ENCODE peak calls at places on chromosomes 13 and 19, in six cellular contexts. I is adrenal gland; L is astrocyte of the spinal cord; D is CD8-positive, alpha-beta T cell; T is fibroblast of mammary gland; S is body of pancreas. Z is an unnamed sample.
A peak's percentile ranks its signal among the peaks of the same experiment; 100 is the strongest.

GRCh38 chr19:16200776-16201391 is 3.2 kb downstream of the AP1M1 start:
- DNase-seq in L (no peak), D (no peak), S (no peak), T (no peak), I (no peak), Z (no peak)

GRCh38 chr13:35598790-35599369 is 122.4 kb upstream of the MAB21L1 start:
- DNase-seq in D (no peak), S (no peak), T (no peak), I (no peak), L (no peak), Z (no peak)

GRCh38 chr19:11767633-11768133 is 883 bp downstream of the ZNF441 start:
- DNase-seq in D (peak; percentile 6), S (peak; percentile 74), I (peak; percentile 40), L (no peak), T (peak; percentile 33), Z (peak; percentile 55)

GRCh38 chr13:34863360-34864135 is 78.5 kb upstream of the NBEA start:
- DNase-seq in D (no peak), S (no peak), L (peak; percentile 69), I (no peak), T (peak; percentile 90), Z (no peak)

GRCh38 chr13:38024431-38024830 is 154.9 kb upstream of the TRPC4 start:
- DNase-seq in I (no peak), T (no peak), D (no peak), S (no peak), L (peak; percentile 52), Z (no peak)

GRCh38 chr13:59318320-59318930 is 845.3 kb downstream of the DIAPH3 start:
- DNase-seq in S (peak; percentile 88), L (peak; percentile 74), T (peak; percentile 45), I (peak; percentile 70), D (peak; percentile 44), Z (no peak)

GRCh38 chr13:97568850-97569249 is 134.9 kb downstream of the RAP2A start:
- DNase-seq in I (peak; percentile 22), L (no peak), T (no peak), S (peak; percentile 53), D (no peak), Z (no peak)

GRCh38 chr19:45814851-45815481 is at the start of gene RSPH6A:
- DNase-seq in T (no peak), I (no peak), L (no peak), S (no peak), D (no peak), Z (no peak)

GRCh38 chr13:82176761-82177160 is 1705.5 kb downstream of the SLITRK1 start:
- DNase-seq in I (no peak), L (no peak), S (no peak), T (no peak), D (no peak), Z (no peak)

GRCh38 chr19:34996978-34997640 is 3.0 kb upstream of the GRAMD1A start:
- DNase-seq in L (no peak), I (no peak), D (peak; percentile 25), T (no peak), S (no peak), Z (no peak)

GRCh38 chr19:10431943-10432735 is 11.8 kb downstream of the PDE4A start:
- DNase-seq in L (no peak), S (peak; percentile 76), D (peak; percentile 83), I (peak; percentile 51), T (no peak), Z (peak; percentile 80)

GRCh38 chr19:10433131-10433536 is 12.8 kb downstream of the PDE4A start:
- DNase-seq in L (no peak), S (peak; percentile 41), T (no peak), I (no peak), D (no peak), Z (no peak)

GRCh38 chr19:10430505-10431253 is 10.3 kb downstream of the PDE4A start:
- DNase-seq in T (no peak), I (peak; percentile 45), S (peak; percentile 72), D (no peak), L (no peak), Z (peak; percentile 66)

GRCh38 chr19:10431254-10431942 is 11.1 kb downstream of the PDE4A start:
- DNase-seq in S (peak; percentile 52), L (no peak), I (peak; percentile 31), T (peak; percentile 37), D (peak; percentile 52), Z (peak; percentile 73)

GRCh38 chr19:10432736-10433130 is 12.4 kb downstream of the PDE4A start:
- DNase-seq in S (peak; percentile 69), I (no peak), D (no peak), L (no peak), T (no peak), Z (no peak)
- H3K4me3 ChIP-seq in S (no peak overlapping the region), I (peak overlapping the region; percentile 94), D (peak overlapping the region; percentile 52), L (no peak overlapping the region), T (peak overlapping the region; percentile 23), Z (peak overlapping the region; percentile 65)

GRCh38 chr19:38556521-38557174 is 61.1 kb downstream of the MAP4K1 start:
- DNase-seq in S (no peak), D (no peak), L (no peak), I (no peak), T (no peak), Z (peak; percentile 59)
- TF ChIP-seq CTCF in S (no peak), D (no peak), L (no peak), I (no peak), T (peak; percentile 22), Z (peak; percentile 66)

DNA sequence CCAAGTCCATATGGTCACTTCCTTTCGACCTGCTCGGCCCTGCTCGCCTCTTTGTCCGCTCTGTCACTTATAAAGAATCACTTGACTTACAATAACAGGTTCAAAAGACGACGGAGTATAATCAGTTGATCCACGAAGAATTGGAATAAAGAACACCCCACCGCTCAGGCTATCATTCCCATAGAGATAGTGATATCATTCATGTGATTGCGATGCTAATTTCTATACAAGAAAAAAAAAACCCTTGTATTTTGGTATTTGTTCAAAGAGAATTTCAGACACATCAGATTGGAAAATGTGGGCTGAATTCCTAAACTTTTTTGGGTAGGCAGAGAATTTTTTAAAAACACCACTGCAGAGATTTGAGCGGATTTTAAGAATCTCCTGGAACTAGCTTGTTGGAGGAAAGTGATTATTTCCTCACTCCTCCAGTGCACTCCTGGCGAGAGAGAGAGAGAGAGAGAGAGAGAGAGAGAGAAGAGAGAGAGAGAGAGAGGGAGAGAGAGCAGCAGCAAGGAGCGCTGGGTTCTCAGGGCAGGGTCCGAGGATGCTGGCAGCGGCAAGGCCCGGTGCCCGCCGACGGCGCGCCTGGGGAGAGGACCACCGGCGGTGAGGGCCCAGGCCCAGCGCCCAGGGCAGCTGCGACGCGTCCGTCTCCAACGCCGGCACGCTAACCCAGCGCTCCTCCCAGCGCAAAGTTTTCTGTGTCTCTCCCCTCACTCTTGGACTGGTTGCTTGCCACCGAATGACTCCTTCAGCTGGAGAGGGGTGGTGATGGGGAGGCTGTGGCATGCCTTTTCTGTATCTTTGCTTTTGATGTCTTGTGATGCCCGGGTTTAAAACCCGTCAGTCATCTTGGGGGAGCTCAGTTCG is 149.0 kb upstream of the ZNF536 start:
- DNase-seq in L (no peak), I (no peak), T (no peak), S (no peak), D (no peak), Z (no peak)
- H3K4me3 ChIP-seq in L (no peak overlapping the region), I (no peak overlapping the region), T (no peak overlapping the region), S (no peak overlapping the region), D (no peak overlapping the region), Z (no peak overlapping the region)

GRCh38 chr19:57578487-57579205 is at the start of gene ZNF416:
- DNase-seq in D (peak; percentile 94), I (peak; percentile 98), L (peak; percentile 99), T (peak; percentile 99), S (peak; percentile 98), Z (peak; percentile 91)
- TF ChIP-seq CTCF in D (no peak), I (no peak), L (peak; percentile 4), T (peak; percentile 3), S (peak; percentile 8), Z (peak; percentile 38)

DNA sequence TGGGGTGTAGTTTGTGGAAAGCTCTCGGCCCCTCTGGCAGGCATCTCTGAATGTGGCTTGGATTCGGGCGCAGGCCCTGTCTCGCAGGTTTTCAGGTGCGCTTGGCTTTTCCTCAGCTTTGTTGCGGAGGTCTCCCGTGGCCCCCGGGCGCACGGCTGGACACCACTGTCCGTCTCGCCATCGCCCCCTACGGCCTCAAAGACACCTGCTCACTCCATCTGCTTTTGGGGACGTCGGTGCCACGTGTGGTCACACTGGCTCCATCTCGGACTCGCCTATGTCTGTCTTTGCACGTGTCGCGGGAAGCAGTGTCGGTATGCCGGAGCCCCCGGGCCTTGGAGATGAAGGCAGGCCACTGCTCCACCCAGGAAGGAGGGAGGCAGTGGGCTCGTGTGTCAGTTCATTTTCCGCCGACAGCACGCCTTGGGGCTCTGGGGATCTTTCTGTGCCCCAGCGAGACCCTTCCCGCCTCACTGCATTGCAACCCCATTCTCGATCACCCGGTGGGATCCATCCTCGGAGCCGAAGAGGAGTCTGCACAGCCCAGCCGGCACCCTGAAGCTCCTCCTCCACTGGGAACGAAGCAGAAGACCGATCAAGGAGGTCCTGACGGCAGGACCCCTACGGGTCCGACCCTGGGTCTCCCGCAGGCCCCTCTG is 42.1 kb downstream of the ZNF146 start:
- DNase-seq in L (no peak), D (no peak), I (no peak), S (no peak), T (no peak), Z (no peak)
- H3K4me3 ChIP-seq in L (peak overlapping the region; percentile 37), D (no peak overlapping the region), I (peak overlapping the region; percentile 61), S (no peak overlapping the region), T (peak overlapping the region; percentile 42), Z (no peak overlapping the region)

DNA sequence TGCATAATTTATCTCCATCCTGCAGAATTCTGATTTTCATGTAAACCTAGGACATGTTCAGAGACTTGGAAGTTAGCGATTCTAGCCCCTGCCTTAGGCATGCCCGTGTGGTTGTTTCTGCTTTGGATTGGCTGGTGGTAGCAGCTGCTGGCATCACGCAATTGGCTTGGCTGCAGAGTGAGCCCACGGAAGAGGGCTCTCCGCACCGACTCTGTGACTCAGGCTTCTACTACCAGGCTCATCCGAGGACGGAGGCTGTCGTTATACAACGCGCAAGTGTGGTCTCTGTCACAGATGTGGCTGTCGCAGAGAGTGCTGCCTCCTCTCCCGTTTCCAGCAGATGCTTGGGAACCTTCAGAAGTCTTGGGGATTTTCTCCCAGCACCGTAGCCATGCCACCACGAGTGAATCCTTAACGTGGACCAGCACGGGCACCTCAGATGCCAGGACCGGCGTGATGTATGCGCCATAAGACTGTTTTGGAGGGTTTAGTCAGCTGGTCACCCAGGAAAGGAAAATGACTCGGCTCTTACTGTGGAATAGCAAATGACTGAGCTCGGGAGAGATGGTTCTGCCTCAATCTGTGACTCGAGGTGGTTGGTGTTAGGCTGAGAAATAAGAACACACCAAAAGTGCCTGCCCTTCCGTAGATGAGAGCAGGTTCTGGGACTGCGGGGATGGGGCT is 61.0 kb upstream of the F7 start:
- DNase-seq in T (peak; percentile 9), D (no peak), L (no peak), I (no peak), S (no peak), Z (no peak)
- TF ChIP-seq CTCF in T (no peak), D (no peak), L (no peak), I (no peak), S (no peak), Z (no peak)

GRCh38 chr19:55603581-55604292 is 1.7 kb upstream of the ZNF865 start:
- DNase-seq in S (no peak), I (no peak), L (no peak), D (no peak), T (no peak), Z (no peak)
- H3K4me3 ChIP-seq in S (no peak overlapping the region), I (peak overlapping the region; percentile 91), L (no peak overlapping the region), D (no peak overlapping the region), T (no peak overlapping the region), Z (no peak overlapping the region)

DNA sequence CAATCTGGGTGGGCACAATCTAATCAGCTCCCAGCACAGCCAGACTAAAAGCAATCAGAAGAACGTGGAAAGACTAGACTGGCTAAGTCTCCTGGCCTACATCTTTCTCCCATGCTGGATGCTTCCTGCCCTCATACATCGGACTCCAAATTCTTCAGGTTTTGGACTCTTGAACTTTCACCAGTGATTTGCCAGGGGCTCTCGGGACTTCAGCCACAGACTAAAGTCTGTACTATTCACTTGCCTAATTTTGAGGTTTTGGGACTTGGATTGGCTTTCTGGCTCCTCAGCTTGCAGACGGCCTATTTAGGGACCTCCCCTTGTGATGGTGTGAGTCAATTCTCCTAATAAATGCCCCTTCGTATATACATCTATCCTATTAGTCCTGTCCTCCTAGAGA is 66.6 kb upstream of the SOX21 start:
- DNase-seq in S (no peak), I (no peak), D (no peak), L (no peak), T (no peak), Z (no peak)
- TF ChIP-seq CTCF in S (no peak), I (no peak), D (no peak), L (no peak), T (no peak), Z (no peak)